ENCODE peak calls at places on chromosomes 11 and 22, in five cellular contexts. A is Peyer's patch, P is heart right ventricle, I is GM12865, C is AG04450. W is an unnamed sample.

GRCh38 chr11:1943576-1943975 is 3.6 kb upstream of the MRPL23 start:
- DNase-seq in P (no peak), A (peak), C (no peak), I (no peak), W (no peak)

GRCh38 chr22:17855891-17856290 is 81.6 kb upstream of the BID start:
- DNase-seq in A (no peak), P (no peak), I (no peak), C (no peak), W (no peak)

GRCh38 chr22:30408388-30409101 is 11.7 kb downstream of the SEC14L2 start:
- DNase-seq in P (no peak), A (no peak), C (no peak), I (no peak), W (no peak)

GRCh38 chr11:1293619-1294015 is 15.8 kb downstream of the TOLLIP start:
- DNase-seq in I (peak), A (no peak), C (no peak), P (no peak), W (peak)

GRCh38 chr22:21947040-21948014 is 5.3 kb downstream of the PPM1F start:
- DNase-seq in P (no peak), I (no peak), C (peak), A (no peak), W (no peak)

GRCh38 chr11:64239662-64240466 is 1.0 kb upstream of the FKBP2 start:
- DNase-seq in P (no peak), C (no peak), A (peak), I (peak), W (peak)

GRCh38 chr22:46580940-46581579 is 39.1 kb upstream of the GRAMD4 start:
- DNase-seq in I (no peak), A (peak), P (no peak), C (no peak), W (no peak)

GRCh38 chr11:79708319-79708928 is 267.6 kb upstream of the TENM4 start:
- DNase-seq in P (peak), C (peak), A (peak), I (peak), W (no peak)

GRCh38 chr11:61041755-61042518 is 60.4 kb upstream of the CD5 start:
- DNase-seq in I (peak), P (peak), A (peak), C (no peak), W (no peak)

GRCh38 chr22:40769761-40770160 is 49.4 kb downstream of the SLC25A17 start:
- DNase-seq in P (no peak), A (no peak), C (no peak), I (no peak), W (no peak)

GRCh38 chr11:110337570-110338193 is 41.3 kb upstream of the RDX start:
- DNase-seq in A (no peak), P (no peak), C (no peak), I (peak), W (no peak)

GRCh38 chr11:6365659-6366058 is 24.6 kb upstream of the SMPD1 start:
- DNase-seq in A (no peak), C (no peak), I (no peak), P (no peak), W (no peak)

GRCh38 chr11:75733346-75734107 is 15.9 kb downstream of the MOGAT2 start:
- DNase-seq in I (peak), C (no peak), P (no peak), A (peak), W (no peak)

GRCh38 chr22:50115693-50116092 is 25.9 kb downstream of the MOV10L1 start:
- DNase-seq in A (no peak), I (no peak), C (no peak), P (no peak), W (no peak)

GRCh38 chr22:50112151-50113118 is 22.6 kb downstream of the MOV10L1 start:
- DNase-seq in A (no peak), C (peak), P (peak), I (peak), W (no peak)

GRCh38 chr22:50117168-50117762 is 27.5 kb downstream of the MOV10L1 start:
- DNase-seq in C (no peak), A (no peak), I (no peak), P (no peak), W (no peak)

GRCh38 chr22:50111056-50111455 is 21.2 kb downstream of the MOV10L1 start:
- DNase-seq in P (no peak), I (no peak), C (no peak), A (no peak), W (no peak)

GRCh38 chr22:50114221-50114981 is 24.6 kb downstream of the MOV10L1 start:
- DNase-seq in P (no peak), I (no peak), A (no peak), C (peak), W (no peak)
- H3K4me3 ChIP-seq in P (no peak), I (no peak), A (no peak), C (peak), W (no peak)

GRCh38 chr11:28581286-28582242 is 473.4 kb downstream of the METTL15 start:
- DNase-seq in I (no peak), A (no peak), C (peak), P (no peak), W (no peak)
- TF ChIP-seq CTCF in I (no peak), A (no peak), C (no peak), P (no peak), W (no peak)

GRCh38 chr11:128210148-128210940 is 377.0 kb downstream of the ETS1 start:
- DNase-seq in C (peak), A (peak), P (peak), I (no peak), W (peak)
- H3K4me3 ChIP-seq in C (no peak), A (no peak), P (no peak), I (no peak), W (no peak)

GRCh38 chr11:120256178-120256577 is 16.2 kb downstream of the POU2F3 start:
- DNase-seq in P (no peak), C (no peak), A (no peak), I (no peak), W (no peak)
- TF ChIP-seq CTCF in P (no peak), C (no peak), A (no peak), I (no peak), W (no peak)

W was measured in upper lobe of left lung.